ENCODE peak calls at places on chromosomes 6 and 20, in nine cellular contexts. A is astrocyte of the spinal cord; R is SW 1271; I is activated CD4-positive, alpha-beta T cell treated with anti-CD3 and anti-CD28 coated beads, Interleukin-2, amount 10 ng/mL, durations not matched to agents 7 days and 5 days; B is breast epithelium; S is ELF-1; N is NCI-H2081; L is H4; H is NCI-H1694 treated with DMSO at 0.1 percent for 48 hours. K is an unnamed sample.

GRCh38 chr6:159134701-159135364 is 34.4 kb upstream of the FNDC1 start:
- DNase-seq in R (no peak), B (peak; percentile 59), A (peak; percentile 42), N (peak; percentile 65), L (peak; percentile 45), H (peak; percentile 33), S (peak; percentile 71), I (peak; percentile 80), K (peak; percentile 57)

GRCh38 chr6:42260972-42261371 is 43.3 kb upstream of the MRPS10 start:
- DNase-seq in H (peak; percentile 60), I (peak; percentile 43), A (no peak), S (peak; percentile 48), L (no peak), B (no peak), N (no peak), R (no peak), K (no peak)

GRCh38 chr20:19757487-19757972 is 528 bp upstream of the RIN2 start:
- DNase-seq in N (no peak), H (no peak), I (no peak), R (peak; percentile 41), B (peak; percentile 74), S (peak; percentile 81), A (peak; percentile 66), L (no peak), K (peak; percentile 59)

GRCh38 chr6:149456311-149457021 is 28.3 kb downstream of the ZC3H12D start:
- DNase-seq in N (no peak), A (no peak), R (no peak), I (no peak), H (no peak), S (no peak), B (no peak), L (no peak), K (no peak)

GRCh38 chr20:49028684-49029083 is 17.4 kb upstream of the CSE1L start:
- DNase-seq in H (no peak), L (no peak), N (no peak), R (no peak), A (no peak), B (no peak), I (no peak), S (peak; percentile 28), K (no peak)

GRCh38 chr6:131890091-131890490 is 61.1 kb downstream of the CCN2 start:
- DNase-seq in L (no peak), B (no peak), S (no peak), A (no peak), N (no peak), I (no peak), R (no peak), H (no peak), K (no peak)

GRCh38 chr20:42559665-42560064 is 630.0 kb downstream of the PTPRT start:
- DNase-seq in N (no peak), I (no peak), B (no peak), H (no peak), L (no peak), R (no peak), S (no peak), A (no peak), K (no peak)

GRCh38 chr6:164911873-164912580 is 397.4 kb downstream of the C6orf118 start:
- DNase-seq in A (no peak), S (no peak), B (no peak), H (peak; percentile 12), N (peak; percentile 44), I (no peak), L (no peak), R (no peak), K (no peak)

GRCh38 chr6:19669206-19669605 is 168.0 kb upstream of the ID4 start:
- DNase-seq in A (no peak), R (no peak), H (no peak), L (no peak), B (no peak), N (no peak), S (no peak), I (no peak), K (no peak)

GRCh38 chr6:168353041-168353440 is 33.5 kb upstream of the DACT2 start:
- DNase-seq in H (no peak), S (no peak), N (no peak), L (no peak), B (no peak), A (no peak), R (no peak), I (no peak), K (no peak)

GRCh38 chr6:87396595-87397392 is 11.0 kb upstream of the CFAP206 start:
- DNase-seq in N (no peak), I (no peak), H (no peak), L (no peak), S (no peak), B (no peak), A (no peak), R (no peak), K (no peak)

GRCh38 chr6:26223677-26224546 is 136.7 kb downstream of the HFE start:
- DNase-seq in B (peak; percentile 71), H (peak; percentile 81), R (no peak), A (peak; percentile 98), S (peak; percentile 89), L (peak; percentile 90), N (peak; percentile 76), I (peak; percentile 82), K (no peak)

GRCh38 chr6:109660526-109660925 is 30.5 kb downstream of the AK9 start:
- DNase-seq in N (no peak), A (no peak), L (no peak), H (no peak), S (no peak), I (no peak), R (no peak), B (no peak), K (no peak)

GRCh38 chr6:11387702-11388101 is 149.8 kb upstream of the TMEM170B start:
- DNase-seq in H (no peak), R (no peak), S (no peak), I (no peak), L (no peak), B (no peak), N (no peak), A (no peak), K (no peak)

GRCh38 chr6:158686791-158687381 is 37.0 kb downstream of the SYTL3 start:
- DNase-seq in S (no peak), I (peak; percentile 62), H (no peak), A (no peak), L (no peak), B (no peak), N (no peak), R (no peak), K (no peak)

GRCh38 chr6:53287336-53288225 is 61.2 kb downstream of the ELOVL5 start:
- DNase-seq in S (no peak), R (no peak), H (no peak), N (no peak), L (no peak), A (no peak), I (no peak), B (no peak), K (no peak)

GRCh38 chr6:54706844-54707243 is 139.7 kb upstream of the FAM83B start:
- DNase-seq in I (no peak), B (no peak), N (no peak), R (no peak), L (no peak), H (no peak), S (no peak), A (no peak), K (no peak)

GRCh38 chr6:3278691-3279090 is 19.9 kb downstream of the PSMG4 start:
- DNase-seq in R (no peak), S (no peak), H (no peak), A (no peak), L (no peak), N (no peak), B (no peak), I (no peak), K (no peak)

GRCh38 chr20:32463642-32464400 is 105.7 kb downstream of the ASXL1 start:
- DNase-seq in B (peak; percentile 64), A (no peak), I (no peak), S (no peak), L (no peak), H (no peak), N (no peak), R (no peak), K (peak; percentile 82)

GRCh38 chr6:43817192-43817591 is 47.2 kb downstream of the VEGFA start:
- DNase-seq in A (no peak), R (no peak), N (no peak), B (no peak), I (no peak), S (peak; percentile 56), L (peak; percentile 76), H (no peak), K (no peak)

GRCh38 chr6:116561377-116562018 is 7.9 kb downstream of the CALHM4 start:
- DNase-seq in A (peak; percentile 79), L (peak; percentile 41), H (peak; percentile 52), R (no peak), N (peak; percentile 40), B (peak; percentile 65), S (peak; percentile 72), I (peak; percentile 76), K (peak; percentile 47)

K was measured in frontal cortex.